ENCODE peak calls at places on chromosomes 12 and 14, in five cellular contexts. X, T, I, J and N are unnamed samples.

GRCh38 chr12:124326899-124327298 is 32.0 kb downstream of the RFLNA start:
- DNase-seq in X (no peak), T (no peak), I (no peak), J (no peak), N (peak; percentile 33)

GRCh38 chr14:66405158-66405557 is 81.0 kb upstream of the CCDC196 start:
- DNase-seq in X (no peak), T (no peak), I (peak; percentile 37), J (no peak), N (no peak)

GRCh38 chr12:15605886-15606590 is 183.2 kb downstream of the EPS8 start:
- DNase-seq in X (no peak), T (no peak), I (no peak), J (no peak), N (no peak)

GRCh38 chr12:124232654-124232987 is 62.3 kb upstream of the RFLNA start:
- DNase-seq in X (no peak), T (no peak), I (no peak), J (no peak), N (no peak)

GRCh38 chr14:105840266-105841021 is 314.1 kb downstream of the TMEM121 start:
- DNase-seq in X (no peak), T (no peak), I (no peak), J (no peak), N (no peak)

GRCh38 chr14:99230271-99231141 is 41.5 kb downstream of the BCL11B start:
- DNase-seq in X (peak; percentile 45), T (no peak), I (no peak), J (peak; percentile 24), N (no peak)

GRCh38 chr12:129186952-129187351 is 333.7 kb downstream of the GLT1D1 start:
- DNase-seq in X (no peak), T (no peak), I (no peak), J (no peak), N (no peak)

GRCh38 chr12:111283986-111284385 is 84.9 kb downstream of the PHETA1 start:
- DNase-seq in X (no peak), T (no peak), I (no peak), J (no peak), N (no peak)

GRCh38 chr12:88904705-88905104 is 324.4 kb upstream of the KITLG start:
- DNase-seq in X (no peak), T (peak; percentile 30), I (no peak), J (no peak), N (no peak)

GRCh38 chr12:108635201-108635996 is 1.7 kb upstream of the SELPLG start:
- DNase-seq in X (peak; percentile 71), T (no peak), I (no peak), J (no peak), N (no peak)

GRCh38 chr14:90256354-90257131 is at the start of gene PSMC1:
- DNase-seq in X (peak; percentile 93), T (peak; percentile 86), I (peak; percentile 96), J (peak; percentile 84), N (peak; percentile 92)
- TF ChIP-seq POLR2A in X (peak; percentile 64), T (peak; percentile 75), I (no peak), J (no peak), N (no peak)

GRCh38 chr14:97704316-97704715 is 907.1 kb downstream of the VRK1 start:
- DNase-seq in X (no peak), T (no peak), I (no peak), J (no peak), N (no peak)

GRCh38 chr14:97705107-97705506 is 907.9 kb downstream of the VRK1 start:
- DNase-seq in X (no peak), T (no peak), I (no peak), J (no peak), N (no peak)

GRCh38 chr14:97707603-97708002 is 910.4 kb downstream of the VRK1 start:
- DNase-seq in X (no peak), T (no peak), I (peak; percentile 39), J (no peak), N (no peak)

GRCh38 chr14:97706814-97707213 is 909.6 kb downstream of the VRK1 start:
- DNase-seq in X (no peak), T (no peak), I (peak; percentile 74), J (no peak), N (no peak)

DNA sequence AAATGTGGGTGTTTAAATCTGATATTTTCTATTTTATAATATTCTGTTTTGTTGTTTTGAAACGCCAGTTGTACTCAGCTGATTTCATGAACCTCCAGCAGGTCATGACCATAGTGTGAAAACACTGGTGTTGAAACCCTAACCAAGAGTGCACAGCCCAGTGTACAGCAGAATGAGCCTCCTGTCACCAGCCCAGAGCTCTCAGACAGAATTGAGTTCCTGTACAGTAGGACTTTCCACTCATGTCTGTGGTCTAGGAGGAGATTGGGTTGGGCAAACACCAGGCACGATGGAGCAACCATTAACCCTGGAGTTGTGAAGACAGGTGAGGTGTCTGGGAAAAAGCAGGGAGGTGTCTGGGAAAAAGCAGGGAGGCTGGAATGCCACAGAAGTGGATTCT is 908.8 kb downstream of the VRK1 start:
- DNase-seq in X (no peak), T (no peak), I (peak; percentile 50), J (no peak), N (no peak)
- H3K4me1 ChIP-seq in X (no peaks in the 10 kb centered on the region), T (no peaks in the 10 kb centered on the region), I (no peaks in the 10 kb centered on the region), J (no peaks in the 10 kb centered on the region), N (no peaks in the 10 kb centered on the region)

DNA sequence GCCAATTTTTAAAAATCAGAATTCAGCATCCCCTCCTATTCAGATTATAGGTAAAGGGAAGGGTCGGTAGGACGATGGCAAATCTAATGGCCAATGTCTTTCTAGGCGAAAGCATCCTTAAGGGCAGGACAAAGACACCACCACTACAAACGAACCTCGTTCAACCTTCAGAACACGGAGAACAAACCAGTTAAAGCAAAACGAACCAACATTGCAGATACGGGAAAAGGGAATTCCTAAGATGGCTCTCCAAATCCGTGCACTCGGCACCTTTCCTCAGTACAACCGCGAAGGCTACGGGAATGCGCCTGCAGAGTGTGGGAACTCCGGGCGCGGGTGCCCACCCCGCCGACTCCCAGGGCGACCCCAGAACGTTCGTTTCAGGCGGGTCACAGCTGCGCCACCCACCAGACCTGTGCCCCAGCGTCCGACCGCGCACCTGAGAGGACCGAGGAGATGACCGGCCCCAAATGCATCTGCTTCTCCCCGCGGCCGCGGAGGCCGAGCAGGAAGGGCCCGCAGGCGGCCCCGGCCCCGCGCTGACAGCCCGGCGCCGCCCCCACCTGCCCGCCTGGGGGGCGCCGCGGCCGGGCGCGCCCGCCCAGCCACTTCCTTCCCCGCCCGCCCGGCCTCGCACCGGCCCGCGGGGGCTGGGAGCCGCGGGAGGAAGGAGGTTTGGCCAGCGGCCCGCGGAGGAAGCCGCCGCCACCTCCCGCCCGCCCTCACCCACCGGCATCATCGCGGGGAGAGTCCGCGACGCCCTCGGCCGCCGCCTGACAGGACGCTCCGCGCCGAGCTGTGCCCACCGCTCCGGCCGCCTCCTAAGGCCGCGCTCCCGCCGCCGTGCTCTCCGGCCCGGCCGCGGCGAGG is 571 bp downstream of the PPP1R13B start:
- DNase-seq in X (peak; percentile 52), T (no peak), I (no peak), J (no peak), N (peak; percentile 74)
- TF ChIP-seq POLR2A in X (peak; percentile 15), T (no peak), I (no peak), J (no peak), N (no peak)

DNA sequence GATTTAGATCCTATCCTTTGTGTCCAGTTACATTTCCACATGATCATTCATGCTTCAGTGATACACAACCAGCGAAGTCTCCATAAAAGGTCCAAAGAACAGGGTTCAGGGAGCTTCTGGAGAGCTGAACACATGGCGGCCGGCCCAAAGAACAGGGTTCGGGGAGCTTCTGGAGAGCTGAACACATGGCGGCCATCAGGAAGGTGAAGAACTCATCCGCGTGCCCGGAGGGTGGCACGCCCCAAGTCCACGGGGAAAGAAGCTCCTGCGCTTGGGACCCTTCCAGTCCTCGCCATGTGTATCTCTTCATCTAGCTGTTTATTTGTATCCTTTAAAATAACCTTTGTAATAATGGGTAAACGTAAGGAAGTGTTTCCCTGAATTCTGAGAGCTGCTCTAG is 91.9 kb upstream of the FLRT2 start:
- DNase-seq in X (no peak), T (no peak), I (no peak), J (no peak), N (peak; percentile 51)
- H3K4me1 ChIP-seq in X (no peaks in the 10 kb centered on the region), T (no peaks in the 10 kb centered on the region), I (peaks cover 7% of the 10 kb centered on the region), J (no peaks in the 10 kb centered on the region), N (peaks cover 3% of the 10 kb centered on the region)